ENCODE peak calls at places on chromosomes 3 and 15, in four cellular contexts. R, K, A and Y are unnamed samples.

GRCh38 chr3:113285741-113286140 is 74.4 kb downstream of the BOC start:
- DNase-seq in K (no peak), R (no peak), A (no peak), Y (no peak)

GRCh38 chr3:175951047-175951694 is 1092.0 kb downstream of the NAALADL2 start:
- DNase-seq in R (no peak), A (no peak), K (no peak), Y (no peak)

GRCh38 chr15:57158589-57158988 is 217.7 kb upstream of the CGNL1 start:
- DNase-seq in R (no peak), K (no peak), A (no peak), Y (no peak)

GRCh38 chr3:278300-279064 is 81.9 kb downstream of the CHL1 start:
- DNase-seq in K (no peak), A (peak; percentile 89), R (no peak), Y (no peak)

GRCh38 chr3:62876064-62876463 is 848 bp upstream of the CADPS start:
- DNase-seq in K (no peak), A (no peak), R (peak; percentile 20), Y (peak; percentile 86)

GRCh38 chr3:162134571-162134970 is 638.0 kb downstream of the OTOL1 start:
- DNase-seq in A (no peak), R (no peak), K (no peak), Y (no peak)

GRCh38 chr3:168096210-168096795 is 579 bp upstream of the GOLIM4 start:
- DNase-seq in A (peak; percentile 56), K (peak; percentile 44), R (peak; percentile 87), Y (peak; percentile 21)

GRCh38 chr3:186099178-186099577 is 9.7 kb downstream of the ETV5 start:
- DNase-seq in K (no peak), A (no peak), R (no peak), Y (no peak)

GRCh38 chr3:108833616-108834015 is 11.0 kb downstream of the TRAT1 start:
- DNase-seq in K (no peak), R (no peak), A (no peak), Y (no peak)

GRCh38 chr3:39189648-39190269 is 2.6 kb downstream of the XIRP1 start:
- DNase-seq in R (peak; percentile 52), K (peak; percentile 81), A (peak; percentile 35), Y (peak; percentile 73)

GRCh38 chr15:74417230-74417629 is 16.5 kb downstream of the SEMA7A start:
- DNase-seq in R (no peak), K (no peak), A (no peak), Y (no peak)

GRCh38 chr15:42710662-42711061 is 26.3 kb downstream of the CDAN1 start:
- DNase-seq in A (no peak), K (no peak), R (no peak), Y (no peak)

GRCh38 chr3:123686254-123686653 is 101.4 kb upstream of the HACD2 start:
- DNase-seq in A (no peak), K (no peak), R (no peak), Y (no peak)

GRCh38 chr3:18423401-18424212 is 1.5 kb downstream of the SATB1 start:
- DNase-seq in K (peak; percentile 27), R (no peak), A (peak; percentile 37), Y (peak; percentile 47)

GRCh38 chr15:25568751-25569150 is 129.9 kb upstream of the UBE3A start:
- DNase-seq in K (no peak), R (no peak), A (no peak), Y (no peak)

GRCh38 chr15:48563944-48564343 is 81.6 kb downstream of the FBN1 start:
- DNase-seq in K (no peak), R (no peak), A (no peak), Y (no peak)

GRCh38 chr15:34796847-34797246 is 1.5 kb upstream of the ACTC1 start:
- DNase-seq in K (no peak), A (no peak), R (no peak), Y (no peak)

GRCh38 chr15:41502787-41503668 is 9.4 kb downstream of the ITPKA start:
- DNase-seq in K (no peak), A (no peak), R (no peak), Y (peak; percentile 66)

GRCh38 chr3:170037463-170038433 is at the start of gene GPR160:
- DNase-seq in K (peak; percentile 82), A (no peak), R (peak; percentile 68), Y (peak; percentile 92)

GRCh38 chr15:23687143-23687470 is at the start of gene NDN:
- DNase-seq in K (peak; percentile 75), R (no peak), A (no peak), Y (peak; percentile 69)

DNA sequence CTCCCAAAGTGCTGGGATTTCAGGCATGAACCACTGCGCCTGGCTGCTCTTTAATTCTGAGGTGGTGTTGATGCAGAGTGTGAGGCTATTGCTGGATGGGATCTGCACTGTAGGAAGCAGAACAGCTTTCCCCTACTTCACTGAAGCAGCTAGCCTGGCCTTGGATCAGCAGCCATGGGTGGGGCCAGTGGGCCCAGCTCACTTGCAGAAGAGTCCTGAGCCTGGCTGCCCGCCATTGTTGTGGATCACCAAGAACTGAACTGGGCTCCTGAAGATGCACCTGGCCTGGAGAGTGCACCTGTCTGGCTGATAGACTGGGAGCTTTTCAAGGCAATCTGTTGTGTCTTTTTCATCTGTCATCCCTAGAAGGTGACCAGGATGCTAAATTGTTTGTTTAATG is 11.9 kb downstream of the TLNRD1 start:
- DNase-seq in A (no peak), K (no peak), R (no peak), Y (no peak)
- TF ChIP-seq CREB1 in A (no peak), K (no peak), R (no peak), Y (no peak)

GRCh38 chr3:178968996-178969700 is 102.5 kb downstream of the ZMAT3 start:
- DNase-seq in K (no peak), A (peak; percentile 46), R (no peak), Y (no peak)

GRCh38 chr3:178967184-178967532 is 104.5 kb downstream of the ZMAT3 start:
- DNase-seq in R (no peak), A (no peak), K (no peak), Y (no peak)

GRCh38 chr3:178971614-178972013 is 100.0 kb downstream of the ZMAT3 start:
- DNase-seq in A (no peak), R (no peak), K (no peak), Y (no peak)

GRCh38 chr3:178964551-178964950 is 107.1 kb downstream of the ZMAT3 start:
- DNase-seq in K (no peak), A (no peak), R (no peak), Y (no peak)

DNA sequence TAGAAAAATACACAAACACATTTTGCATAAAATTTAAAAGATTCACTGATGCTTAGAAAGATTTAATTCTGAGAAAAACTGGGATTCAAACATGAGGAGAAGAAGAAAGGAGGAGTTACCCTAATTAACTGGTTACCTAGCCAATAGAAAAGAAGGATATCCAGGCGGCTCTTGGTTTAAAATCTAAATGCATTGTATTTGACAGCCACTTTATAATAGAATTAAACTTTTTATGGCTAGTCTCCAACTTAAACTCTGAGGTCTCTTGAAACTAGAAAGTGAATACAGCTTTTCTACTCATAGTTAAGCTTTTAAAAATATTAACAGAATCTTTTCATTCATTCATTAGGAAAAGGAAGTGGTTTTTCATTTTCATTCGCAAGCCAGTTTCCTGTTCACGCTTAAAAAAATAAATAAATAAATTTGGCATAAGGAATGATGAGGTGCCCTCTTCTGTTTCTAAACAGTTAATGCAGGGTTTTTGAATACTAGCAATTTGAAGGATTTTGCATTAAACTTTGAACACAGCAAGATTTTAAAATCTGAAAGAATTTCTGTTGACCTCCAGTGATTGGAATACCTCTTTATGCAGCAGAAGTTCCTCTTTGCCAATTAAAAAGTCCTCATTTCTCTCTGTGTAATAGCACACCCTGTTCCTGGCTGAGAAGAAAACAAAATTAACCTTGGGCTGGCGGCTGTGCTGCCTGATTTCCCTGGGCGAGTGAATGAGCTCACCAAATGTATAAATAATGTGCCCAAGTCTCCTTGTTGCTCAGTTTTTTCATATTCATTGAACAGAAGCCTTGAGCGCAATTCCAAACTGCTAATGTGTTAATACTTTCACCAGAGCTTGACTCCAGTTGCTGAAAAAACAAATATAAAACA is 105.1 kb downstream of the ZMAT3 start:
- DNase-seq in K (no peak), A (peak; percentile 32), R (peak; percentile 3), Y (no peak)
- TF ChIP-seq CREM in K (no peak), A (no peak), R (no peak), Y (no peak)

GRCh38 chr3:9099711-9100110 is 136.4 kb upstream of the RAD18 start:
- DNase-seq in R (no peak), K (no peak), A (no peak), Y (no peak)

GRCh38 chr3:9100132-9100894 is 137.0 kb upstream of the RAD18 start:
- DNase-seq in K (no peak), R (no peak), A (peak; percentile 37), Y (no peak)

GRCh38 chr3:9102240-9102841 is 139.1 kb upstream of the RAD18 start:
- DNase-seq in K (no peak), A (no peak), R (no peak), Y (peak; percentile 80)

GRCh38 chr3:9101286-9101685 is 138.0 kb upstream of the RAD18 start:
- DNase-seq in K (peak; percentile 77), R (no peak), A (no peak), Y (peak; percentile 55)

DNA sequence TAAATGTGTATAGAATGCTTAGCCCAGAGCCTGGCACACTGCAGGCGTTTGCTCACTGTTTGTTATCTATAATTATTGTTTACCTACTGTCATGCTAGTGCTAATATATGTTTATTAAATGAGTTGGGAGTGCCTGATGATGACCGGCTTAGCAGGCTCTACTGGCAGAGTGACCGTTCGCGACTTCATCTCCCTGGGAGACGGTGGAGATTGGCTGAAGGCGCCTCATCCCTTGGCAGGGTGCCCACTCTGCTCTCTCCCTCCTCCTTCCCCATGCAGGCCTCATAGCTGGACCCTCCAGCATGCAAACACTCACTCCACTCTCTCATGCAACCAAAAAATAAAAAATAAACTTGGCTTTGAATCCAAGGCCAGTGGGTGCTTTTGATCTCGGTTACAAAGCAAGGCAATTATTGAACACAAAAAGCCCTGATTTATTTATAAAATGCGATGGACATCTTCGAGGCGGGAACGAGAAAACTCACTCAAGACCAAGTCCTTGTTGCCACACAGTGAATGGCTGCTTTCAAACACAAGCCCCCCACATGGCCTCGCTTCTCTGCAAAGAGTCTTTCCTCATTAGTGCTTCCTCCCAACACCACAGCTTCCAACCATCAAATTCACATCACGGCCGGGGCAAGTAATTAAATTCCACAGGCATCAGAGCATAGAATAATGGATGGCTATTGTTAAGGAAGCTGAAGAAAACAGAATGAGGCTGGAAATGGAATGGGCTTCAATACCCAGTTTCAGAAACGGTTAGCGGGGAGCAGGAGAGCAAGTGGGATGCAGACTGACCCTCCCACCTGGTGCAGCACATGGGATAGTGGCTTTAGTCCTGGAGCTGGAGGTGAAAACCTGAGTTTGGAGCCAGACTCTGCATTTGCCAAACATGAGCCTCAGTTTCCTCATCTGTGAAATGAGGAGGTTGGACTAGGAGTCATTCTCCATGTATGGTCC is 135.7 kb upstream of the RAD18 start:
- DNase-seq in K (no peak), R (no peak), A (no peak), Y (no peak)
- TF ChIP-seq CREB1 in K (no peak), R (no peak), A (no peak), Y (no peak)

GRCh38 chr15:59862191-59863155 is 141.6 kb upstream of the FOXB1 start:
- DNase-seq in R (no peak), A (no peak), K (no peak), Y (no peak)

GRCh38 chr15:59867436-59867835 is 136.7 kb upstream of the FOXB1 start:
- DNase-seq in A (no peak), K (no peak), R (no peak), Y (no peak)

GRCh38 chr15:59866642-59867041 is 137.5 kb upstream of the FOXB1 start:
- DNase-seq in A (no peak), K (no peak), R (no peak), Y (no peak)
- TF ChIP-seq CREM in A (no peak), K (no peak), R (no peak), Y (no peak)

DNA sequence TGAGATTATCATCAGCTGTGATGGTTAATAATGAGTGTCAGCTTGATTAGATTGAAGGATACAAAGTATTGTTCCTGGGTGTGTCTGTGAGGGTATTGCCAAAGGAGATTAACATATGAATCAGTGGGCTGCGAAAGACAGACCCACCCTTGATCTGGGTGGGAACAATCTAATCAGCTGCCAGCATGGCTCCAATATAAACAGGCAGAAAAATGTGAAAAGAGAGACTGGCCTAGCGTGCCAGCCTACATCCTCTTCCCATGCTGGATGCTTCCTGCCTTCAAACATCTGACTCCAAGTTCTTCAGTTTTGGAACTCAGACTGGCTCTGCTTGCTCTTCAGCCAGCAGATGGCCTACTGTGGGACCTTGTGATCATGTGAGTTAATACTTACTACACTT is 869.5 kb downstream of the SI start:
- DNase-seq in R (no peak), A (no peak), K (no peak), Y (no peak)
- TF ChIP-seq CREB1 in R (no peak), A (no peak), K (no peak), Y (no peak)